ENCODE peak calls at places on chromosome 22, in five cellular contexts. One of them, this sample, is unnamed.

GRCh38 chr22:32469799-32470212 is 4.8 kb upstream of the FBXO7 start:
- DNase-seq in K562: peak
- DNase-seq in HCT116: peak
- DNase-seq in AG04450: peak
- DNase-seq in progenitor cell of endocrine pancreas: no peak
- DNase-seq in this sample: peak

GRCh38 chr22:26377170-26377825 is 51.8 kb upstream of the ASPHD2 start:
- DNase-seq in AG04450: no peak
- DNase-seq in HCT116: no peak
- DNase-seq in progenitor cell of endocrine pancreas: no peak
- DNase-seq in K562: no peak
- DNase-seq in this sample: no peak

GRCh38 chr22:39302431-39302960 is 16.9 kb downstream of the RPL3 start:
- DNase-seq in AG04450: no peak
- DNase-seq in progenitor cell of endocrine pancreas: no peak
- DNase-seq in HCT116: no peak
- DNase-seq in K562: no peak
- DNase-seq in this sample: no peak

GRCh38 chr22:29480512-29481264 is 670 bp downstream of the NEFH start:
- DNase-seq in K562: peak
- DNase-seq in HCT116: no peak
- DNase-seq in AG04450: no peak
- DNase-seq in progenitor cell of endocrine pancreas: no peak
- DNase-seq in this sample: peak

GRCh38 chr22:28019360-28019759 is 100.3 kb upstream of the PITPNB start:
- DNase-seq in K562: no peak
- DNase-seq in AG04450: no peak
- DNase-seq in HCT116: no peak
- DNase-seq in progenitor cell of endocrine pancreas: no peak
- DNase-seq in this sample: no peak

GRCh38 chr22:17787159-17788022 is 13.1 kb upstream of the BID start:
- DNase-seq in AG04450: no peak
- DNase-seq in HCT116: no peak
- DNase-seq in K562: no peak
- DNase-seq in progenitor cell of endocrine pancreas: no peak
- DNase-seq in this sample: no peak

GRCh38 chr22:26642465-26643367 is 14.7 kb upstream of the MIAT start:
- DNase-seq in K562: peak
- DNase-seq in AG04450: no peak
- DNase-seq in progenitor cell of endocrine pancreas: no peak
- DNase-seq in HCT116: no peak
- DNase-seq in this sample: no peak

GRCh38 chr22:34105461-34106062 is 185.3 kb upstream of the LARGE1 start:
- DNase-seq in HCT116: no peak
- DNase-seq in progenitor cell of endocrine pancreas: peak
- DNase-seq in K562: no peak
- DNase-seq in AG04450: no peak
- DNase-seq in this sample: peak

GRCh38 chr22:42484506-42484905 is 35.1 kb downstream of the RRP7A start:
- DNase-seq in progenitor cell of endocrine pancreas: no peak
- DNase-seq in HCT116: no peak
- DNase-seq in K562: no peak
- DNase-seq in AG04450: no peak
- DNase-seq in this sample: no peak

GRCh38 chr22:30038219-30038618 is 42.0 kb upstream of the HORMAD2 start:
- DNase-seq in HCT116: no peak
- DNase-seq in AG04450: no peak
- DNase-seq in progenitor cell of endocrine pancreas: no peak
- DNase-seq in K562: no peak
- DNase-seq in this sample: no peak

GRCh38 chr22:47089796-47090460 is 327.5 kb downstream of the TBC1D22A start:
- DNase-seq in progenitor cell of endocrine pancreas: no peak
- DNase-seq in K562: peak
- DNase-seq in AG04450: no peak
- DNase-seq in HCT116: no peak
- DNase-seq in this sample: no peak

GRCh38 chr22:31276426-31277167 is 15.7 kb downstream of the PIK3IP1 start:
- DNase-seq in K562: no peak
- DNase-seq in HCT116: no peak
- DNase-seq in AG04450: no peak
- DNase-seq in progenitor cell of endocrine pancreas: no peak
- DNase-seq in this sample: no peak

GRCh38 chr22:43263645-43264514 is 76.9 kb upstream of the TTLL12 start:
- DNase-seq in K562: peak
- DNase-seq in HCT116: peak
- DNase-seq in AG04450: peak
- DNase-seq in progenitor cell of endocrine pancreas: no peak
- DNase-seq in this sample: no peak

GRCh38 chr22:17083255-17083654 is 1.5 kb upstream of the IL17RA start:
- DNase-seq in progenitor cell of endocrine pancreas: no peak
- DNase-seq in K562: no peak
- DNase-seq in HCT116: no peak
- DNase-seq in AG04450: no peak
- DNase-seq in this sample: no peak

GRCh38 chr22:17369553-17370035 is 334 bp downstream of the CECR2 start:
- DNase-seq in AG04450: no peak
- DNase-seq in K562: peak
- DNase-seq in progenitor cell of endocrine pancreas: peak
- DNase-seq in HCT116: no peak
- DNase-seq in this sample: peak

GRCh38 chr22:30398685-30399680 is 2.2 kb downstream of the SEC14L2 start:
- DNase-seq in AG04450: no peak
- DNase-seq in HCT116: no peak
- DNase-seq in progenitor cell of endocrine pancreas: no peak
- DNase-seq in K562: no peak
- DNase-seq in this sample: no peak

GRCh38 chr22:29715240-29715639 is 4.6 kb upstream of the CABP7 start:
- DNase-seq in progenitor cell of endocrine pancreas: no peak
- DNase-seq in HCT116: no peak
- DNase-seq in K562: no peak
- DNase-seq in AG04450: no peak
- DNase-seq in this sample: no peak

GRCh38 chr22:22322792-22323191 is 78.2 kb downstream of the VPREB1 start:
- DNase-seq in progenitor cell of endocrine pancreas: no peak
- DNase-seq in K562: no peak
- DNase-seq in HCT116: no peak
- DNase-seq in AG04450: no peak
- DNase-seq in this sample: no peak

GRCh38 chr22:22855617-22856308 is 31.9 kb upstream of the IGLL5 start:
- DNase-seq in K562: peak
- DNase-seq in progenitor cell of endocrine pancreas: peak
- DNase-seq in HCT116: no peak
- DNase-seq in AG04450: no peak
- DNase-seq in this sample: peak

GRCh38 chr22:22045576-22046335 is 63.2 kb upstream of the TOP3B start:
- DNase-seq in HCT116: no peak
- DNase-seq in K562: no peak
- DNase-seq in progenitor cell of endocrine pancreas: no peak
- DNase-seq in AG04450: no peak
- DNase-seq in this sample: no peak

GRCh38 chr22:17430298-17430900 is 61.1 kb downstream of the CECR2 start:
- DNase-seq in AG04450: no peak
- DNase-seq in HCT116: no peak
- DNase-seq in progenitor cell of endocrine pancreas: no peak
- DNase-seq in K562: no peak
- DNase-seq in this sample: no peak

GRCh38 chr22:39174498-39175120 is 22.1 kb upstream of the CBX7 start:
- DNase-seq in K562: no peak
- DNase-seq in AG04450: peak
- DNase-seq in HCT116: peak
- DNase-seq in progenitor cell of endocrine pancreas: peak
- DNase-seq in this sample: peak

DNA sequence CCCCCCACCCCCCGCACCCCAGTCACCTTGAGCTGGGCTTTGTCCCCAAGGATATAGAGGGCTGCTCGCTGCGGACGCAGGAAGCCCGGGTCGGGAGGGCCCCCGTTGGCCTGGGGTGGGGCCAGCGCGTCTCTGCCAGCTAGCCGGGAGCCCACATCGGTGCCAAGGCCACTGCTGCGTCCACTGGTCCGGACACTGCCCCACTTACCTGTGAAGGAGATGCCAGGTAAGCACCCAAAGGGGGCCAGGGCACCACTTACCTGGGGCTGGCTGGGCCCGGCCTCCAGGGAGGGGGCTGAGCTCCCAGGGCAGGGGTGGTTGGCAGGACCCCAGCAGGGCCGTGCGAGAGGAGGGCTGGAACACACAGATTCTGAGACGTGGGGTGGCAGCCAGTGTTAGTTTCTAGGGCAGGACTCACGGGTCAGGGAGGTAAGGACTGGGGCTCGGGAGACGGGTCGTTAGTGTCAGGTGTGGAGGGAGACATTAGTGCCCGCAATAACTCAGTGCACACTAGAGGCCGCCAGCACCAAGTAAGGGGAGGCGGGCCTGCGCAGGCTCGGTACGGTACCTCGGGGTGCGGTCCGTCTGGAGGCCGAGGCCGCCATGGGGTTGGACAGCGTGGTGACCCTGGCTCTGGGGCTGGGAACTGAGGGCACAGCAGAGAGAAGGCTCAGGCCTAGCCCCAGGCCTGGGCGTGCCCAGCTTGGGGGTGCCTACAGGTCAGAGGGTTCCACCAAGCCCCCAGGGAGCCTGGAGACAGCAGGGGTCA is 18.2 kb downstream of the SBF1 start:
- DNase-seq in progenitor cell of endocrine pancreas: no peak
- DNase-seq in K562: peak
- DNase-seq in HCT116: no peak
- DNase-seq in AG04450: no peak
- DNase-seq in this sample: no peak
- TF ChIP-seq CTCF in progenitor cell of endocrine pancreas: peak
- TF ChIP-seq CTCF in K562: peak
- TF ChIP-seq CTCF in HCT116: peak
- TF ChIP-seq CTCF in AG04450: peak
- TF ChIP-seq CTCF in this sample: no peak

GRCh38 chr22:36863281-36863680 is 2.5 kb downstream of the NCF4 start:
- DNase-seq in AG04450: no peak
- DNase-seq in progenitor cell of endocrine pancreas: no peak
- DNase-seq in K562: no peak
- DNase-seq in HCT116: no peak
- DNase-seq in this sample: no peak
- TF ChIP-seq CTCF in AG04450: no peak
- TF ChIP-seq CTCF in progenitor cell of endocrine pancreas: no peak
- TF ChIP-seq CTCF in K562: no peak
- TF ChIP-seq CTCF in HCT116: no peak
- TF ChIP-seq CTCF in this sample: no peak

GRCh38 chr22:40898850-40899357 is 37.0 kb upstream of the DNAJB7 start:
- DNase-seq in AG04450: peak
- DNase-seq in progenitor cell of endocrine pancreas: no peak
- DNase-seq in K562: peak
- DNase-seq in HCT116: peak
- DNase-seq in this sample: no peak
- TF ChIP-seq CTCF in AG04450: peak
- TF ChIP-seq CTCF in progenitor cell of endocrine pancreas: peak
- TF ChIP-seq CTCF in K562: peak
- TF ChIP-seq CTCF in HCT116: peak
- TF ChIP-seq CTCF in this sample: peak

DNA sequence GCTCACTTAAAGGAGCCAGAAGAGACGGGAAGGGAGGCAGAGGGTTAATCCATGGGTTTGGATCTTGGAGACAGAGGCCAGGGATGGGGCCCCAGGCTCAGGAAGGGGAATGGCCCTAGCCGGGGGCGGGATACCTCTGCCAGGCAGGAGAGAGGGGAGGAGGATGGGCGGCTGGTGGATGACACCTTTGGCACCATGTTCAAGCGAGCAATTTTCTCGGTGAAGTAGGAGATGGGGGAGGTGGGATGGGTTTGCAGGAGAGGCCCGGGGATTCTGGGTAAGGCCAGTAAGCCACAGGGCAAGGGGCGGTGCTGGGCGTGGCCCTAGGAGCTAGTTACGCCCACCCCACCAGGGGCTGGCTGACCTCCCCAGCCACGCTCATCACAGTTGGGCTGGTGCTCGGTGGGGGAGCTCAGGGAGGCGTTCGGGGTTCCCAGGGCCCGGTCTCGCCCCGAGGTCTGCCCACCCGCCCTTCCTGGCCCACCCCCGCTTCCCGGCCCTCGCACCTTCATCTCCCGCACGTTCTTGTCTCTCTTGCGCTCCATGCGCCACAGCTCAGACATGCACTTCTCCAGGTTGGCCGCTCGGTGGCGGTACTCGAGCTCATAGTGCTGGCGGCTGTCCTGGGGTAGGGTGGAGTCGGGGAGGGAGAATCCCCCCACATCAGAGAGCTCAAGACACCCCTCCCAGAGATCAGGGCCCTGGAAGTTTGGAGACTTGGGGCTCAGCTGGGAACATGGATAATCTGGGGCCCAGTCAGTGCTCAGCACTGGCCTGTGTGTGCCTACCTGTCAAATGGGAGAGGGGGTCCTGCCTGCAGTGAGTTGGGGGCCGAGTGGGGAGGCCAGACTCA is 12.7 kb downstream of the BAIAP2L2 start:
- DNase-seq in HCT116: peak
- DNase-seq in K562: peak
- DNase-seq in progenitor cell of endocrine pancreas: no peak
- DNase-seq in AG04450: no peak
- DNase-seq in this sample: peak
- TF ChIP-seq CTCF in HCT116: peak
- TF ChIP-seq CTCF in K562: peak
- TF ChIP-seq CTCF in progenitor cell of endocrine pancreas: peak
- TF ChIP-seq CTCF in AG04450: peak
- TF ChIP-seq CTCF in this sample: peak

DNA sequence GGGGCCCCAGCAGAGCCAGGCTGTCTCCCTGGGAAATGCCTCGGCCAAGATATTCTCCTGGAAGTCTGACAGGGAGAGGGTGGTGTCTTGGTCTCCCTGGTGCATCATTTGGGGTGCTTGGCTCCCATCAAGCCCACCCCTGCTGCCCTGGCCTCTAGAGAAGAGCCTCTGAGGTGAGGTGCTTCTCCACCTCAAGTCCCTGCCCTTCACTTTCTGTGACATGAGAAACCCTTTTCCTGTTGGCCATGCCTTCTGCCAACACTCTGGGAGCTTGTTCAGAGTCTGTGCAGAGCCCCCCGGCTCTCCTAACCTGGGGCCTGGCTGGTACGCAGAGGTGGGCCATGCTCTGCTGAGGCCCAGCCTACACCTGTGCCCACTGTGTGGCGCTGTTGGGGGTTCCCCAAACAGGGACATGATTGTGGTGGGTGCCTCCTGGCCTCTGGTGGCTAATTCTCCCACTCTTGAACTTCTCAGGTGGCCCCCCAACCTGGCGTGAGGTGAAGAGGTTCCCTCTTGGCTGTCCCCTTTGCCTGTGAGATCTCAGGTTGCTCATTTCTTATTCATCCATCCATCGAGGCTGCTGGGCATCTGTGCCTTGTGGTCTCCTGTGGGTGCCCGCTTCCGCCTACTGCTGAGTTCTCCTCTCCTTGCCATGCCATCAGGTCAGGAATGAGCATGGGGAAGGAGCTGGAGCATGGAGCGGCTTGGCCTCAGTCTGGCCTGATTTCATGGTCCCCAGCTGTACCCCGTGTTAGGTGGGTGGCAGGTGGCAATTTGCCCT is 19.2 kb upstream of the DGCR8 start:
- DNase-seq in HCT116: no peak
- DNase-seq in progenitor cell of endocrine pancreas: no peak
- DNase-seq in AG04450: no peak
- DNase-seq in K562: peak
- DNase-seq in this sample: no peak
- TF ChIP-seq CTCF in HCT116: peak
- TF ChIP-seq CTCF in progenitor cell of endocrine pancreas: no peak
- TF ChIP-seq CTCF in AG04450: no peak
- TF ChIP-seq CTCF in K562: peak
- TF ChIP-seq CTCF in this sample: no peak